ENCODE peak calls at places on chromosomes 16 and 17, in nine cellular contexts. G is fibroblast of pulmonary artery, Y is GM12865, T is left lung, Q is fibroblast of lung, M is heart left ventricle, H is ascending aorta, J is heart right ventricle, D is colonic mucosa. U is an unnamed sample.

GRCh38 chr16:79001156-79001997 is 599.2 kb downstream of the MAF start:
- DNase-seq in G (no peak), Y (no peak), T (no peak), Q (no peak), M (no peak), H (no peak), J (no peak), D (no peak), U (no peak)

GRCh38 chr17:6303664-6304063 is 131.3 kb downstream of the AIPL1 start:
- DNase-seq in G (peak; percentile 26), Y (peak; percentile 14), T (no peak), Q (peak; percentile 33), M (no peak), H (no peak), J (peak; percentile 25), D (no peak), U (peak; percentile 39)

GRCh38 chr17:34993031-34993430 is 12.7 kb downstream of the LIG3 start:
- DNase-seq in G (no peak), Y (no peak), T (no peak), Q (no peak), M (no peak), H (no peak), J (no peak), D (no peak), U (no peak)

GRCh38 chr16:79066621-79067020 is 533.9 kb downstream of the MAF start:
- DNase-seq in G (no peak), Y (no peak), T (no peak), Q (no peak), M (no peak), H (no peak), J (no peak), D (peak; percentile 24), U (no peak)

GRCh38 chr17:30548189-30548588 is 71.0 kb downstream of the GOSR1 start:
- DNase-seq in G (no peak), Y (no peak), T (no peak), Q (no peak), M (no peak), H (no peak), J (no peak), D (no peak), U (no peak)

GRCh38 chr17:36475346-36475970 is 11.0 kb upstream of the ZNHIT3 start:
- DNase-seq in G (no peak), Y (no peak), T (no peak), Q (no peak), M (no peak), H (no peak), J (no peak), D (no peak), U (no peak)

GRCh38 chr16:24540575-24541240 is 1.3 kb downstream of the RBBP6 start:
- DNase-seq in G (peak; percentile 12), Y (peak; percentile 51), T (no peak), Q (peak; percentile 16), M (no peak), H (no peak), J (no peak), D (peak; percentile 25), U (peak; percentile 13)

GRCh38 chr16:85312642-85313540 is 200.6 kb upstream of the CIBAR2 start:
- DNase-seq in G (no peak), Y (no peak), T (no peak), Q (no peak), M (no peak), H (no peak), J (no peak), D (no peak), U (no peak)

GRCh38 chr17:48545539-48545938 is 630 bp upstream of the HOXB2 start:
- DNase-seq in G (no peak), Y (no peak), T (no peak), Q (no peak), M (no peak), H (no peak), J (no peak), D (no peak), U (peak; percentile 34)

GRCh38 chr16:54398986-54399385 is 112.4 kb upstream of the IRX3 start:
- DNase-seq in G (no peak), Y (no peak), T (no peak), Q (no peak), M (no peak), H (no peak), J (no peak), D (no peak), U (no peak)

GRCh38 chr16:4415538-4416199 is 727 bp downstream of the CORO7 start:
- DNase-seq in G (no peak), Y (peak; percentile 72), T (peak; percentile 66), Q (peak; percentile 21), M (peak; percentile 80), H (no peak), J (no peak), D (peak; percentile 75), U (no peak)

GRCh38 chr16:13307255-13307654 is 405.9 kb downstream of the SHISA9 start:
- DNase-seq in G (no peak), Y (no peak), T (no peak), Q (peak; percentile 96), M (no peak), H (no peak), J (no peak), D (no peak), U (peak; percentile 92)

GRCh38 chr17:65154770-65155589 is 17.8 kb downstream of the RGS9 start:
- DNase-seq in G (no peak), Y (peak; percentile 67), T (no peak), Q (peak; percentile 26), M (no peak), H (no peak), J (no peak), D (no peak), U (peak; percentile 38)

GRCh38 chr17:1413281-1413791 is 13.3 kb upstream of the YWHAE start:
- DNase-seq in G (peak; percentile 86), Y (peak; percentile 20), T (peak; percentile 76), Q (peak; percentile 85), M (peak; percentile 72), H (peak; percentile 88), J (peak; percentile 85), D (peak; percentile 38), U (peak; percentile 82)

GRCh38 chr17:39999067-39999466 is 16.2 kb upstream of the CSF3 start:
- DNase-seq in G (peak; percentile 18), Y (no peak), T (no peak), Q (peak; percentile 29), M (no peak), H (no peak), J (no peak), D (no peak), U (no peak)

GRCh38 chr17:78824240-78824639 is 16.4 kb downstream of the USP36 start:
- DNase-seq in G (no peak), Y (no peak), T (no peak), Q (no peak), M (no peak), H (no peak), J (no peak), D (no peak), U (no peak)

GRCh38 chr16:7086842-7087616 is 245.6 kb upstream of the RBFOX1 start:
- DNase-seq in G (no peak), Y (no peak), T (no peak), Q (no peak), M (peak; percentile 61), H (no peak), J (peak; percentile 6), D (peak; percentile 18), U (no peak)

GRCh38 chr16:13110124-13110796 is 208.9 kb downstream of the SHISA9 start:
- DNase-seq in G (no peak), Y (no peak), T (no peak), Q (peak; percentile 60), M (no peak), H (peak; percentile 91), J (no peak), D (no peak), U (peak; percentile 55)

GRCh38 chr16:27770271-27771196 is 220.6 kb downstream of the KATNIP start:
- DNase-seq in G (no peak), Y (no peak), T (no peak), Q (no peak), M (peak; percentile 10), H (no peak), J (no peak), D (no peak), U (no peak)

GRCh38 chr16:10590342-10590741 is 9.9 kb upstream of the EMP2 start:
- DNase-seq in G (no peak), Y (no peak), T (no peak), Q (no peak), M (no peak), H (no peak), J (no peak), D (no peak), U (no peak)

DNA sequence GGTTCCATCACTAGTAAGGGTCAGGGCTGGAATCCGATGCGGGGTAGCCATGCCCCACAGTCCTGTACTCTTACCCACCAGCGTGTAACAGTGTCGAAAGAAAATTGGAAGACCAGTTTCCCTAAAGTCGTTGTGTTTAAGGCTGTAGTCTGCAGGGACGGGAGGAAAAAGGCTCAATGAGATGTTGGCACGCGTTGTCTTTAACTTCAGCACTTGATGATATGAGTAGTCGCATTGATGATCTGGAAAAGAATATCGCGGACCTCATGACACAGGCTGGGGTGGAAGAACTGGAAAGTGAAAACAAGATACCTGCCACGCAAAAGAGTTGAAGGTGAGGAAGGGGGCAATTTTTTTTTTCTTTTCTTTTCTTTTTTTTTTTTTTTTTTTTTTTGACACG is 1.3 kb downstream of the HSBP1 start:
- DNase-seq in G (no peak), Y (no peak), T (no peak), Q (no peak), M (no peak), H (no peak), J (no peak), D (no peak), U (no peak)
- H3K4me3 ChIP-seq in G (peak overlapping the region; percentile 89), Y (peak overlapping the region; percentile 89), T (peak overlapping the region; percentile 94), Q (peak overlapping the region; percentile 95), M (peak overlapping the region; percentile 81), H (peak overlapping the region; percentile 82), J (peak overlapping the region; percentile 81), D (peak overlapping the region; percentile 98), U (peak overlapping the region; percentile 83)

GRCh38 chr16:3150346-3151218 is 15.8 kb downstream of the ZNF213 start:
- DNase-seq in G (peak; percentile 96), Y (peak; percentile 97), T (peak; percentile 95), Q (peak; percentile 92), M (peak; percentile 96), H (peak; percentile 98), J (peak; percentile 94), D (peak; percentile 98), U (peak; percentile 96)
- TF ChIP-seq CTCF in G (no peak), Y (no peak), T (no peak), Q (no peak), M (no peak), H (no peak), J (no peak), D (no peak), U (no peak)

DNA sequence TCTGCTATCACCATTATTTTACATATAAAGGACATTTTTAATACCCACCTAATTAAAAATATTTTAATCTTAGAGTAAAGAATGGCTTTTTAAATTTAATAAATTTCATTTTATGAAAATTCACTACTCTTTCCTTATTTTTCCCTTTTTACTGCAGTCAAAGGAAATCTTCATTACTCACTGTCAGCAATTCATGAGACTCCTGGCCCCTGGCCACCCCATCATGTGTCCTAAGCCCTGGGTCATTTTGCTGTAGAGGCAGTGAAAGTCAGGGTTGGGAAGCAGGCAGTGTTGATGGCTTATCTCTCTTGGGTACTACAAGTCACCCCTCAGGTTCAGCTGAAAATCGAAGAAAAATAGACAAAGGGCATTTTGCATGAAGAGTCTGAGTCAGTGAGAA is 468.6 kb upstream of the CCL2 start:
- DNase-seq in G (no peak), Y (no peak), T (no peak), Q (no peak), M (no peak), H (no peak), J (peak; percentile 13), D (no peak), U (no peak)
- H3K4me3 ChIP-seq in G (no peak overlapping the region), Y (no peak overlapping the region), T (no peak overlapping the region), Q (no peak overlapping the region), M (no peak overlapping the region), H (no peak overlapping the region), J (no peak overlapping the region), D (no peak overlapping the region), U (no peak overlapping the region)

GRCh38 chr16:3003582-3004270 is 9.0 kb upstream of the CLDN9 start:
- DNase-seq in G (peak; percentile 99), Y (peak; percentile 100), T (peak; percentile 98), Q (peak; percentile 97), M (peak; percentile 99), H (peak; percentile 97), J (peak; percentile 94), D (peak; percentile 97), U (peak; percentile 98)
- TF ChIP-seq CTCF in G (peak; percentile 21), Y (peak; percentile 38), T (peak; percentile 32), Q (peak; percentile 32), M (peak; percentile 67), H (peak; percentile 37), J (peak; percentile 68), D (peak; percentile 54), U (peak; percentile 47)